ENCODE peak calls at places on chromosomes 16 and 17, in eight cellular contexts. E is heart left ventricle, W is breast epithelium, M is tibial artery, P is thoracic aorta, J is small intestine, C is tibial nerve, X is dorsolateral prefrontal cortex. R is an unnamed sample.
A peak's percentile ranks its signal among the peaks of the same experiment; 100 is the strongest.

GRCh38 chr16:12341423-12341822 is 364.9 kb downstream of the SNX29 start:
- DNase-seq in J (no peak), W (no peak), X (no peak), P (no peak), E (no peak), M (no peak), C (no peak), R (no peak)

GRCh38 chr17:51124641-51125503 is 4.2 kb upstream of the SPAG9 start:
- DNase-seq in M (no peak), P (no peak), W (no peak), J (peak; percentile 46), X (no peak), C (no peak), E (no peak), R (no peak)

GRCh38 chr17:64983708-64984107 is 64.4 kb upstream of the LRRC37A3 start:
- DNase-seq in P (no peak), C (no peak), W (no peak), M (no peak), E (no peak), J (no peak), X (no peak), R (no peak)

GRCh38 chr16:25403852-25404251 is 146.2 kb upstream of the ZKSCAN2 start:
- DNase-seq in C (no peak), J (no peak), M (no peak), P (no peak), E (no peak), X (no peak), W (no peak), R (no peak)

GRCh38 chr17:8015957-8016631 is 13.7 kb downstream of the GUCY2D start:
- DNase-seq in X (no peak), P (no peak), M (no peak), W (no peak), C (no peak), J (peak; percentile 30), E (no peak), R (peak; percentile 89)

GRCh38 chr16:67752641-67753040 is 33.5 kb upstream of the GFOD2 start:
- DNase-seq in C (no peak), J (no peak), M (no peak), E (no peak), X (no peak), P (no peak), W (no peak), R (no peak)

GRCh38 chr17:47254403-47254943 is 846 bp downstream of the ITGB3 start:
- DNase-seq in E (no peak), P (no peak), W (no peak), X (no peak), C (no peak), J (no peak), M (no peak), R (no peak)

GRCh38 chr16:9123871-9124270 is 32.4 kb downstream of the HAPSTR1 start:
- DNase-seq in E (peak; percentile 33), P (no peak), C (no peak), W (peak; percentile 82), M (peak; percentile 76), J (peak; percentile 94), X (no peak), R (peak; percentile 75)

GRCh38 chr16:14627088-14627487 is 3.0 kb downstream of the PARN start:
- DNase-seq in P (no peak), M (no peak), W (no peak), C (no peak), E (no peak), X (no peak), J (no peak), R (no peak)

GRCh38 chr16:77383606-77384187 is 51.1 kb downstream of the ADAMTS18 start:
- DNase-seq in X (no peak), M (no peak), E (no peak), P (no peak), C (no peak), J (no peak), W (no peak), R (no peak)

GRCh38 chr16:79599256-79599836 is 1.2 kb downstream of the MAF start:
- DNase-seq in E (peak; percentile 15), X (no peak), J (peak; percentile 29), M (no peak), C (no peak), P (no peak), W (no peak), R (peak; percentile 82)

GRCh38 chr16:79597277-79597676 is 3.3 kb downstream of the MAF start:
- DNase-seq in M (no peak), X (no peak), P (no peak), C (no peak), E (no peak), J (no peak), W (no peak), R (no peak)

GRCh38 chr16:79595916-79596450 is 4.6 kb downstream of the MAF start:
- DNase-seq in E (no peak), J (no peak), C (no peak), W (no peak), P (no peak), X (no peak), M (no peak), R (no peak)

GRCh38 chr16:79598341-79599181 is 2.0 kb downstream of the MAF start:
- DNase-seq in C (peak; percentile 56), W (peak; percentile 68), J (peak; percentile 68), E (peak; percentile 58), X (peak; percentile 38), M (peak; percentile 81), P (peak; percentile 16), R (peak; percentile 64)

DNA sequence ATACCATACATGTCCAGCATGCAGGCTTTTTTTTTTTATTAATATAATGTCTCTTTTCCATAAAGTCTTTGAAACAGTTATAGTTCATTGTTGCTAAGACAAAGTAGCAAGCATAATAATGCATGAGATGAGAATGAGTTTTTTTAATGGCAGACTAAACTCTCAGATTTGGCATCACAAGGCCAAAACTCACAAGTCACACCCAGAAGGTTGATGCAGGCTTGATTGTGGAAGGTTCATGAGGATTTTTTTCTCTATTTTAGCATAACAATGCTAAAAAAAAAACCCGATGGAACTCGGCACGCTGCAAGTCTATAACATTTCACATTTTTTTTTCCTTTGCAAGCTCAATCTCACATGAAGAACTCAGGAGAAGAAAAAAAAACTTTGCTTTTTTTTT is 2.8 kb downstream of the MAF start:
- DNase-seq in M (no peak), P (no peak), J (no peak), X (no peak), C (no peak), W (no peak), E (no peak), R (no peak)
- H3K27ac ChIP-seq in M (peak overlapping the region; percentile 58), P (peak overlapping the region; percentile 30), J (peak overlapping the region; percentile 94), X (peak overlapping the region; percentile 95), C (peak overlapping the region; percentile 89), W (peak overlapping the region; percentile 79), E (peak overlapping the region; percentile 79), R (peak overlapping the region; percentile 81)

GRCh38 chr17:72125742-72126141 is 4.9 kb downstream of the SOX9 start:
- DNase-seq in C (no peak), W (no peak), P (no peak), X (no peak), J (peak; percentile 22), M (no peak), E (no peak), R (no peak)

GRCh38 chr17:72123964-72124791 is 3.4 kb downstream of the SOX9 start:
- DNase-seq in W (no peak), P (no peak), J (peak; percentile 21), X (no peak), C (no peak), M (no peak), E (no peak), R (no peak)

GRCh38 chr17:72126575-72127486 is 6.0 kb downstream of the SOX9 start:
- DNase-seq in C (no peak), P (no peak), M (no peak), E (peak; percentile 17), W (no peak), J (peak; percentile 83), X (no peak), R (no peak)

GRCh38 chr17:72123496-72123963 is 2.7 kb downstream of the SOX9 start:
- DNase-seq in C (no peak), E (no peak), P (no peak), W (no peak), J (no peak), M (no peak), X (no peak), R (no peak)

GRCh38 chr17:72125226-72125651 is 4.4 kb downstream of the SOX9 start:
- DNase-seq in E (no peak), M (no peak), W (no peak), P (no peak), J (peak; percentile 32), C (no peak), X (no peak), R (no peak)
- H3K27ac ChIP-seq in E (no peak overlapping the region), M (no peak overlapping the region), W (peak overlapping the region; percentile 93), P (no peak overlapping the region), J (no peak overlapping the region), C (no peak overlapping the region), X (peak overlapping the region; percentile 87), R (no peak overlapping the region)

DNA sequence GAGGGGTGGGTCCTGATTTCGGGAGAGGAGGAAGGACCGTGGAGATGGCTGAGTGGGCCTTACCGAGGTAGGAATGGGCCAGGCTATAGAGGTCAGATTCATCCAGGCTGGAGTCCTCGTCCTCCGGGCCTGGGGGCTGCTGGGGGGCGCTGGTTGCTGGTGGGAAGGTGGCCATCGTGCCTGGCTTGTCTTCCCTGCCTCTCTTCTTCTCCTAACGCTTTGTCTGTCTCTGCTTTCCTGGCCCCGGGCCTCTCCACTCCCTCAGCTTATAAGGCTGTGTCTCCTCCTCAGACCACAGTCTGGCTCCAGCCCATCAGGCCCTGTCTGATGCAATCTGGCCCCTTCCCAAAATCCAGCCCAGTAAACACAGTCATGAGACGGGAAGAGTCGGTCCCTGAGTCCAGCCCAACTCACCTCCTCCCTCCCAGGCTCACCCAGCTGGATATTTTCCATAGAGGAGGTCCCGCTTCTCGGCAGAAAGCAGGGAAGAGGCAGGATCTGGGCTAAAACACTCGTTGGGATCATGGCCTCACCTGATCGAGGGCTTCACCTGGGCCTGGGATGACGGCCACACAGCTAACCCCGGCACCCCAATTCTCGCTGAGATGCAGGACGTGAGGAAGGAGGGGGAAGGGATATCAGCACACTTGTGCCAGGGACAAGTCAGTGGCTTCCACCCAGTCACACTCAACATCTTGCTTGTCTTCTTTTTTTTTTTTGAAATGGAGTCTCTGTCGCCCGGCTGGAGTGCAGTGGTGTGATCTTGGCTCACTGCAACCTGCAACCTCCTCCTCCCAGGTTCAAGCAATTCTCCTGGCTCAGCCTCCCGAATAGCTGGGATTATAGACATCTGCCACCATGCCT is at the start of gene NUPR1:
- DNase-seq in M (peak; percentile 99), J (peak; percentile 19), E (peak; percentile 95), C (peak; percentile 98), P (peak; percentile 86), W (peak; percentile 99), X (peak; percentile 48), R (peak; percentile 93)
- H3K27ac ChIP-seq in M (peak within 1 kb of the TSS; percentile 96), J (no peak within 1 kb of the TSS), E (peak within 1 kb of the TSS; percentile 90), C (peak within 1 kb of the TSS; percentile 93), P (peak within 1 kb of the TSS; percentile 88), W (peak within 1 kb of the TSS; percentile 99), X (peak within 1 kb of the TSS; percentile 82), R (peak within 1 kb of the TSS; percentile 77)

DNA sequence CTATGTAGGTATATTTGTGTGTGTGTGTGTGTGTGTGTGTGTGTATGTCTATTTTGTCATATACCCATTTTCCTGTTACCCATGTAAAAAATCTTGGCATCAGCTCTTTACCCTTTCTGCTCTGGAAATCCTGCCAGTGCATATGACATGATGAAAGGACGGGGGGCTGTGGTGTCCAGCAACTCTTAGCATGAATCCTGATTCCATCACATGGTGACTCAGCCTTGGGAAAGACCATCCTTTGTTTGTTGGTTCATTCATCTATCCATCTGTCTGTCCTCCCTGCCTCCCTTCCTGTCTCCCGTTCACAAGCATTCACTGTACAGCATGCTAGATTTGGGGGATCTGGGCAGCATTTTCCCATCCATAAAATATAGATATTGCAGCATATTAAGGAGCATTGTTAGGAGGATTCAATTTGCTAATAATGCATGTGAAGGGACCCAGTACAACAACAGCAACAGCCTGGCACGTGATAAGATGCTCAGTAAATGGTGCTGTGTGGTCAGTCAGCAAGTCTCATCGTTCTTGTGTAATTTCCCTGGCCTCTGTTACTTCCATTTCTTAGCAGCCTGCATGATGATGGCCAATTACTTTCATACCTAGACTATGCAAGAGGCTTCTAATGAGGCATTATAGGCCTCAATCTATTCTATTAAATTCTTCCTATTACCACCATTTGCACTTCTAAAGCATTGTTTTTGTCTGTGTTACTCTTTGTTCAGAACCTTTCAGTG is 191.0 kb downstream of the PRKCA start:
- DNase-seq in W (no peak), C (no peak), M (no peak), X (no peak), P (no peak), J (no peak), E (no peak), R (no peak)
- H3K27ac ChIP-seq in W (no peak overlapping the region), C (no peak overlapping the region), M (no peak overlapping the region), X (peak overlapping the region; percentile 62), P (no peak overlapping the region), J (no peak overlapping the region), E (no peak overlapping the region), R (no peak overlapping the region)